ENCODE peak calls at places on chromosomes 5 and 9, in ten cellular contexts. D is neural crest cell; H is nephron progenitor cell; M is GM23338; A is NCI-H774; Q is brain microvascular endothelial cell; I is CD8-positive, alpha-beta memory T cell; U is psoas muscle; E is NCI-H146; C is left colon. F is an unnamed sample.

GRCh38 chr5:14341571-14342225 is 198.6 kb downstream of the TRIO start:
- DNase-seq in D (no peak), H (no peak), M (peak), A (no peak), Q (no peak), I (no peak), U (no peak), E (no peak), C (no peak), F (no peak)

GRCh38 chr9:130878295-130878694 is 18.3 kb downstream of the QRFP start:
- DNase-seq in D (no peak), H (no peak), M (no peak), A (no peak), Q (no peak), I (no peak), U (no peak), E (no peak), C (no peak), F (no peak)

GRCh38 chr9:123509646-123510045 is 153.6 kb downstream of the CRB2 start:
- DNase-seq in D (no peak), H (no peak), M (no peak), A (no peak), Q (no peak), I (no peak), U (no peak), E (no peak), C (no peak), F (no peak)

GRCh38 chr9:3809724-3810123 is 283.9 kb upstream of the RFX3 start:
- DNase-seq in D (no peak), H (no peak), M (no peak), A (no peak), Q (no peak), I (no peak), U (no peak), E (no peak), C (no peak), F (no peak)

GRCh38 chr9:98482248-98482647 is 226.5 kb downstream of the GABBR2 start:
- DNase-seq in D (no peak), H (no peak), M (no peak), A (no peak), Q (peak), I (no peak), U (no peak), E (no peak), C (no peak), F (no peak)

GRCh38 chr9:94034511-94034910 is 49.8 kb upstream of the PTPDC1 start:
- DNase-seq in D (no peak), H (no peak), M (no peak), A (no peak), Q (no peak), I (no peak), U (no peak), E (no peak), C (no peak), F (no peak)

GRCh38 chr5:97979740-97980139 is 793.7 kb upstream of the RGMB start:
- DNase-seq in D (no peak), H (no peak), M (no peak), A (no peak), Q (peak), I (no peak), U (peak), E (no peak), C (no peak), F (peak)

GRCh38 chr9:129351058-129351641 is 173.1 kb upstream of the IER5L start:
- DNase-seq in D (peak), H (peak), M (peak), A (no peak), Q (no peak), I (no peak), U (no peak), E (no peak), C (no peak), F (no peak)

GRCh38 chr5:56358703-56359428 is 125.7 kb upstream of the ANKRD55 start:
- DNase-seq in D (no peak), H (peak), M (no peak), A (no peak), Q (peak), I (no peak), U (no peak), E (no peak), C (no peak), F (peak)

GRCh38 chr5:15695171-15695676 is 195.2 kb downstream of the FBXL7 start:
- DNase-seq in D (no peak), H (peak), M (no peak), A (no peak), Q (peak), I (no peak), U (no peak), E (no peak), C (no peak), F (no peak)

GRCh38 chr9:124452841-124453585 is 2.8 kb downstream of the ADGRD2 start:
- DNase-seq in D (no peak), H (no peak), M (peak), A (no peak), Q (no peak), I (no peak), U (no peak), E (no peak), C (no peak), F (no peak)

GRCh38 chr5:175385691-175386360 is 58.2 kb downstream of the DRD1 start:
- DNase-seq in D (no peak), H (no peak), M (no peak), A (peak), Q (no peak), I (no peak), U (no peak), E (peak), C (no peak), F (no peak)

GRCh38 chr5:175750476-175751080 is 92.7 kb downstream of the HRH2 start:
- DNase-seq in D (no peak), H (no peak), M (no peak), A (no peak), Q (no peak), I (no peak), U (no peak), E (peak), C (no peak), F (no peak)

GRCh38 chr9:95110956-95111525 is 206.5 kb downstream of the FANCC start:
- DNase-seq in D (no peak), H (no peak), M (no peak), A (no peak), Q (no peak), I (no peak), U (no peak), E (no peak), C (no peak), F (no peak)

GRCh38 chr9:97072285-97072770 is 33.4 kb upstream of the CTSV start:
- DNase-seq in D (no peak), H (no peak), M (no peak), A (no peak), Q (no peak), I (no peak), U (no peak), E (no peak), C (no peak), F (no peak)

GRCh38 chr9:125896964-125897363 is 149.8 kb downstream of the PBX3 start:
- DNase-seq in D (no peak), H (no peak), M (no peak), A (no peak), Q (no peak), I (no peak), U (no peak), E (peak), C (no peak), F (no peak)

GRCh38 chr9:134170525-134171315 is 6.4 kb upstream of the RNU6ATAC start:
- DNase-seq in D (no peak), H (no peak), M (no peak), A (no peak), Q (no peak), I (peak), U (no peak), E (no peak), C (no peak), F (no peak)

GRCh38 chr9:108889649-108890067 is 27.6 kb downstream of the ACTL7A start:
- DNase-seq in D (no peak), H (no peak), M (peak), A (no peak), Q (peak), I (no peak), U (no peak), E (no peak), C (no peak), F (no peak)

GRCh38 chr9:91972076-91972626 is 22.1 kb upstream of the ROR2 start:
- DNase-seq in D (no peak), H (no peak), M (no peak), A (no peak), Q (no peak), I (no peak), U (no peak), E (no peak), C (no peak), F (no peak)

GRCh38 chr5:158398360-158399201 is 539.6 kb upstream of the CLINT1 start:
- DNase-seq in D (no peak), H (no peak), M (no peak), A (no peak), Q (no peak), I (no peak), U (no peak), E (no peak), C (no peak), F (no peak)

GRCh38 chr9:89678394-89679005 is 73.7 kb downstream of the GADD45G start:
- DNase-seq in D (no peak), H (no peak), M (peak), A (peak), Q (no peak), I (no peak), U (no peak), E (peak), C (no peak), F (no peak)

GRCh38 chr5:138276402-138277054 is 2.1 kb upstream of the GFRA3 start:
- DNase-seq in D (no peak), H (no peak), M (peak), A (peak), Q (no peak), I (no peak), U (no peak), E (peak), C (no peak), F (no peak)

GRCh38 chr5:75536694-75537360 is 25.1 kb downstream of the POLK start:
- DNase-seq in D (no peak), H (peak), M (peak), A (no peak), Q (peak), I (no peak), U (no peak), E (peak), C (no peak), F (no peak)

GRCh38 chr9:123928471-123929176 is 1.3 kb downstream of the DENND1A start:
- DNase-seq in D (no peak), H (no peak), M (no peak), A (no peak), Q (no peak), I (no peak), U (no peak), E (no peak), C (no peak), F (no peak)

GRCh38 chr5:141732417-141732816 is 50.4 kb upstream of the ARAP3 start:
- DNase-seq in D (no peak), H (no peak), M (no peak), A (no peak), Q (no peak), I (no peak), U (no peak), E (no peak), C (no peak), F (no peak)

GRCh38 chr5:102628449-102629175 is 126.5 kb upstream of the PAM start:
- DNase-seq in D (no peak), H (no peak), M (no peak), A (no peak), Q (peak), I (no peak), U (no peak), E (no peak), C (no peak), F (no peak)

GRCh38 chr5:111735829-111736228 is 21.2 kb downstream of the NREP start:
- DNase-seq in D (no peak), H (no peak), M (peak), A (no peak), Q (peak), I (no peak), U (peak), E (no peak), C (peak), F (no peak)

GRCh38 chr5:50711280-50711679 is 44.8 kb downstream of the PARP8 start:
- DNase-seq in D (no peak), H (no peak), M (no peak), A (peak), Q (peak), I (peak), U (no peak), E (peak), C (peak), F (peak)

GRCh38 chr5:125140855-125141254 is 394.4 kb upstream of the ZNF608 start:
- DNase-seq in D (no peak), H (no peak), M (no peak), A (no peak), Q (peak), I (no peak), U (no peak), E (peak), C (no peak), F (no peak)

GRCh38 chr9:21993893-21994525 is at the start of gene CDKN2A:
- DNase-seq in D (no peak), H (peak), M (peak), A (peak), Q (no peak), I (peak), U (no peak), E (peak), C (no peak), F (no peak)

GRCh38 chr9:134294228-134295071 is 31.8 kb upstream of the RXRA start:
- DNase-seq in D (no peak), H (peak), M (peak), A (no peak), Q (peak), I (no peak), U (peak), E (no peak), C (no peak), F (peak)

GRCh38 chr5:142924135-142924883 is 154.1 kb downstream of the ARHGAP26 start:
- DNase-seq in D (no peak), H (no peak), M (no peak), A (no peak), Q (no peak), I (no peak), U (no peak), E (no peak), C (no peak), F (no peak)

GRCh38 chr5:60843693-60844428 is at the start of gene ELOVL7:
- DNase-seq in D (peak), H (peak), M (peak), A (peak), Q (no peak), I (no peak), U (peak), E (peak), C (peak), F (peak)